ENCODE peak calls at places on chromosomes 5 and 9, in nine cellular contexts. V, Z, G, Q, E, X, B, I and L are unnamed samples. For H3K4me1, the result is how much of the 10 kb centered on the place peaks cover.

GRCh38 chr9:89026878-89027277 is 35.6 kb downstream of the S1PR3 start:
- DNase-seq in I (no peak), E (no peak), B (peak), Z (no peak), G (no peak), X (no peak), Q (no peak), V (no peak), L (no peak)

GRCh38 chr9:118459832-118460425 is 755.7 kb downstream of the TLR4 start:
- DNase-seq in E (no peak), V (no peak), I (no peak), G (no peak), B (no peak), X (peak), Z (no peak), Q (no peak), L (no peak)

GRCh38 chr5:38715671-38716070 is 130.1 kb upstream of the OSMR start:
- DNase-seq in X (no peak), V (peak), G (no peak), I (no peak), Q (no peak), E (no peak), Z (no peak), B (no peak), L (no peak)

GRCh38 chr9:110687497-110687896 is 18.9 kb downstream of the MUSK start:
- DNase-seq in Q (no peak), I (no peak), B (no peak), X (no peak), G (no peak), Z (no peak), V (no peak), E (no peak), L (no peak)

GRCh38 chr5:72531496-72532190 is 24.4 kb upstream of the ZNF366 start:
- DNase-seq in X (no peak), Q (peak), G (no peak), B (no peak), E (no peak), I (no peak), V (no peak), Z (no peak), L (no peak)

GRCh38 chr5:73908440-73908839 is 282.4 kb downstream of the ARHGEF28 start:
- DNase-seq in X (no peak), Q (no peak), B (peak), I (no peak), G (no peak), E (no peak), Z (peak), V (no peak), L (no peak)

GRCh38 chr5:10663531-10664183 is 97.4 kb downstream of the DAP start:
- DNase-seq in I (peak), E (no peak), Z (no peak), B (peak), G (no peak), Q (peak), V (peak), X (peak), L (no peak)

GRCh38 chr9:70479880-70480291 is 65.4 kb upstream of the KLF9 start:
- DNase-seq in X (no peak), V (peak), I (peak), G (no peak), E (no peak), Q (peak), Z (no peak), B (peak), L (peak)

GRCh38 chr9:87516222-87516930 is 18.7 kb downstream of the DAPK1 start:
- DNase-seq in B (peak), Z (peak), V (no peak), E (no peak), Q (peak), G (no peak), X (peak), I (peak), L (peak)

GRCh38 chr9:69131682-69132081 is 42.4 kb upstream of the TJP2 start:
- DNase-seq in V (peak), Q (peak), E (no peak), X (peak), I (peak), G (no peak), Z (no peak), B (peak), L (no peak)

GRCh38 chr9:27572566-27572917 is 739 bp downstream of the C9orf72 start:
- DNase-seq in V (no peak), I (no peak), B (peak), Z (peak), X (peak), E (no peak), Q (peak), G (no peak), L (no peak)

GRCh38 chr9:89781838-89782237 is 177.0 kb downstream of the GADD45G start:
- DNase-seq in V (no peak), Q (no peak), I (no peak), B (no peak), Z (no peak), X (no peak), E (no peak), G (no peak), L (no peak)

GRCh38 chr5:172795401-172795977 is 24.5 kb upstream of the DUSP1 start:
- DNase-seq in B (peak), Q (peak), V (peak), E (no peak), G (peak), Z (no peak), I (peak), X (peak), L (peak)

GRCh38 chr9:13786131-13786530 is 506.6 kb upstream of the MPDZ start:
- DNase-seq in E (no peak), V (peak), Z (no peak), G (no peak), I (no peak), B (peak), Q (peak), X (peak), L (peak)

GRCh38 chr5:71957431-71957934 is 149.8 kb upstream of the MAP1B start:
- DNase-seq in I (peak), G (no peak), X (no peak), V (no peak), Q (no peak), E (no peak), Z (no peak), B (no peak), L (no peak)

GRCh38 chr9:124809211-124809610 is 32.3 kb downstream of the OLFML2A start:
- DNase-seq in X (no peak), G (no peak), Q (no peak), B (no peak), V (no peak), Z (no peak), I (no peak), E (no peak), L (no peak)

GRCh38 chr5:56100429-56101176 is 105.8 kb upstream of the IL6ST start:
- DNase-seq in B (no peak), G (no peak), V (no peak), E (no peak), Z (no peak), X (no peak), Q (no peak), I (no peak), L (no peak)

GRCh38 chr5:178386532-178386931 is 153.9 kb upstream of the PHYKPL start:
- DNase-seq in I (no peak), Q (no peak), V (no peak), Z (no peak), E (no peak), X (no peak), G (peak), B (no peak), L (no peak)

GRCh38 chr5:68730220-68731010 is 363.4 kb upstream of the SLC30A5 start:
- DNase-seq in Z (peak), I (peak), B (peak), G (no peak), E (no peak), Q (peak), X (peak), V (peak), L (peak)

GRCh38 chr5:102222772-102223171 is 73.3 kb downstream of the SLCO4C1 start:
- DNase-seq in X (no peak), G (no peak), V (no peak), I (peak), B (no peak), E (no peak), Z (no peak), Q (no peak), L (no peak)

GRCh38 chr9:109282302-109282701 is 38.6 kb downstream of the EPB41L4B start:
- DNase-seq in V (no peak), I (no peak), B (no peak), G (no peak), Q (no peak), X (no peak), Z (no peak), E (no peak), L (no peak)

GRCh38 chr5:169970334-169970733 is 10.0 kb downstream of the INSYN2B start:
- DNase-seq in V (no peak), Q (no peak), B (no peak), I (no peak), X (no peak), G (no peak), E (no peak), Z (no peak), L (no peak)

GRCh38 chr9:97938081-97938644 is at the start of gene HEMGN:
- DNase-seq in Q (no peak), Z (no peak), B (no peak), I (no peak), E (no peak), G (no peak), X (no peak), V (no peak), L (no peak)

GRCh38 chr5:122101636-122102285 is 23.7 kb upstream of the LOX start:
- DNase-seq in Z (peak), E (no peak), Q (peak), B (peak), X (no peak), V (peak), G (no peak), I (peak), L (no peak)

GRCh38 chr9:76313771-76314170 is 80.5 kb downstream of the RFK start:
- DNase-seq in V (no peak), E (no peak), B (no peak), Q (no peak), I (no peak), X (no peak), G (no peak), Z (no peak), L (no peak)

GRCh38 chr5:143399616-143400540 is 3.6 kb downstream of the NR3C1 start:
- DNase-seq in I (no peak), B (no peak), X (no peak), G (no peak), Q (peak), V (no peak), Z (no peak), E (no peak), L (no peak)

GRCh38 chr5:175892401-175892800 is 21.0 kb downstream of the CPLX2 start:
- DNase-seq in X (no peak), Z (no peak), E (no peak), I (no peak), Q (no peak), V (no peak), G (no peak), B (no peak), L (no peak)

GRCh38 chr5:154652746-154653417 is 102.3 kb upstream of the LARP1 start:
- DNase-seq in V (no peak), I (peak), Z (peak), X (no peak), Q (no peak), B (peak), G (no peak), E (no peak), L (no peak)

GRCh38 chr9:79353856-79354520 is 217.8 kb upstream of the TLE4 start:
- DNase-seq in V (peak), X (no peak), Q (peak), B (peak), E (no peak), Z (no peak), G (no peak), I (no peak), L (no peak)

GRCh38 chr9:134690301-134690751 is 48.7 kb downstream of the COL5A1 start:
- DNase-seq in I (no peak), Z (no peak), B (no peak), G (peak), V (no peak), E (no peak), Q (no peak), X (no peak), L (no peak)

GRCh38 chr9:1217076-1217475 is 166.9 kb downstream of the DMRT2 start:
- DNase-seq in Q (no peak), B (peak), X (no peak), I (no peak), Z (no peak), V (no peak), E (no peak), G (no peak), L (no peak)

GRCh38 chr5:52776116-52776515 is 11.6 kb upstream of the ITGA1 start:
- DNase-seq in X (no peak), E (no peak), Q (no peak), B (no peak), I (no peak), V (no peak), G (no peak), Z (no peak), L (no peak)

GRCh38 chr9:121271368-121272351 is 3.7 kb downstream of the GSN start:
- DNase-seq in Q (peak), Z (no peak), I (peak), V (peak), B (peak), X (peak), G (no peak), E (no peak), L (peak)

GRCh38 chr9:137514691-137515337 is 35.4 kb downstream of the PNPLA7 start:
- DNase-seq in X (no peak), G (peak), I (no peak), Q (no peak), E (no peak), Z (no peak), B (no peak), V (no peak), L (no peak)

GRCh38 chr5:67526793-67527192 is 330.2 kb upstream of the CD180 start:
- DNase-seq in E (no peak), G (no peak), B (no peak), Z (no peak), X (no peak), I (no peak), V (no peak), Q (no peak), L (no peak)

GRCh38 chr5:157328277-157328912 is 62.5 kb downstream of the CYFIP2 start:
- DNase-seq in Z (peak), G (no peak), Q (peak), B (peak), I (peak), X (peak), E (no peak), V (peak), L (peak)
- H3K4me3 ChIP-seq in Z (peak), G (no peak), Q (no peak), B (no peak), I (no peak), X (no peak), E (no peak), V (peak), L (peak)

GRCh38 chr5:141841376-141841775 is 36.8 kb downstream of the PCDH1 start:
- DNase-seq in E (no peak), B (no peak), Z (no peak), V (no peak), Q (no peak), I (no peak), X (no peak), G (peak), L (no peak)

GRCh38 chr5:141839015-141839513 is 39.1 kb downstream of the PCDH1 start:
- DNase-seq in X (peak), G (peak), E (no peak), I (no peak), Z (peak), B (no peak), V (no peak), Q (no peak), L (no peak)

GRCh38 chr5:141840826-141841360 is 37.3 kb downstream of the PCDH1 start:
- DNase-seq in Z (no peak), E (no peak), Q (no peak), B (no peak), X (no peak), I (no peak), V (no peak), G (no peak), L (no peak)

GRCh38 chr5:141841781-141842180 is 36.4 kb downstream of the PCDH1 start:
- DNase-seq in G (peak), V (no peak), I (no peak), Z (no peak), Q (no peak), X (no peak), B (no peak), E (no peak), L (no peak)

GRCh38 chr5:141840295-141840812 is 37.9 kb downstream of the PCDH1 start:
- DNase-seq in B (no peak), V (no peak), G (no peak), E (no peak), Q (no peak), Z (no peak), I (no peak), X (no peak), L (no peak)
- H3K4me1 ChIP-seq in B (under half), V (under half), G (half or more), E (under half), Q (under half), Z (under half), I (under half), X (half or more), L (under half)

GRCh38 chr5:125412051-125412560 is 665.7 kb upstream of the ZNF608 start:
- DNase-seq in B (peak), X (no peak), Z (peak), G (no peak), E (no peak), Q (peak), V (no peak), I (peak), L (peak)
- H3K4me3 ChIP-seq in B (no peak), X (no peak), Z (no peak), G (no peak), E (no peak), Q (peak), V (no peak), I (no peak), L (no peak)

GRCh38 chr9:34662544-34663295 is at the start of gene CCL27:
- DNase-seq in V (no peak), E (no peak), X (no peak), Z (no peak), I (peak), Q (no peak), B (no peak), G (no peak), L (no peak)
- H3K4me1 ChIP-seq in V (under half), E (under half), X (under half), Z (under half), I (under half), Q (under half), B (under half), G (under half), L (under half)

GRCh38 chr5:140632366-140633080 is 452 bp downstream of the CD14 start:
- DNase-seq in I (no peak), B (peak), E (no peak), X (peak), G (peak), Z (peak), Q (peak), V (peak), L (no peak)

GRCh38 chr5:140633081-140633471 is at the start of gene CD14:
- DNase-seq in Z (peak), X (peak), V (no peak), Q (peak), B (peak), E (no peak), G (no peak), I (no peak), L (peak)

GRCh38 chr5:140631831-140632365 is 1.1 kb downstream of the CD14 start:
- DNase-seq in G (peak), I (no peak), Z (no peak), Q (no peak), B (no peak), V (no peak), E (no peak), X (no peak), L (no peak)

GRCh38 chr5:140635291-140636257 is 2.6 kb upstream of the CD14 start:
- DNase-seq in Z (no peak), B (no peak), Q (no peak), X (no peak), E (no peak), V (no peak), G (no peak), I (no peak), L (no peak)

GRCh38 chr5:140634103-140634502 is 1.1 kb upstream of the CD14 start:
- DNase-seq in B (no peak), Q (no peak), E (no peak), X (no peak), Z (no peak), V (no peak), I (no peak), G (no peak), L (no peak)
- H3K4me3 ChIP-seq in B (no peak), Q (no peak), E (no peak), X (no peak), Z (no peak), V (no peak), I (no peak), G (no peak), L (no peak)

DNA sequence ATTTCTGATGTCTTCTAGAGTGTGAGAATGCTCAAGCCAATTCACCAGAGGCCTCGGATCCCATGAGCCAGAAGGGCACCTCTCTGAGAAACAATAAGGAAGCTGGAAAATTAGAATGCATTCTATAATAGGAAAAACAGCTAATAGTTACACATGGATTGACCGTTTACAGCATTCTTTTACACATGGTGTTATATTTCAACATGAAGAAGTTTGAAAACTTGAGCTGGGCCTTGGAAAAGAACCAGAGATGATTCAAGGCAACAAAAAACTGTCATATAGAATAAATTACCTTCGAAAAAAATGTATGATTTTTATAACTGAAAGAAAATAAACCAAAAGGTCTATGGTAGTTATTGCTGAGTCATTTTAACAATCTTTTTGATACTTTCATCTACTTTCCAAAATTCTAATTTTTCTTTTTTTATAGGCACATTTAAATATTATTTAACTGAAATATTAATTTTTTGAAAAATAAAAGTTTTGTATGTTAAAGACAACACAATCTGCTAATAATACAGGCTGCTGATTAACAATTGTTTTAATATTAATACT is 6.2 kb downstream of the SH3TC2 start:
- DNase-seq in V (peak), E (no peak), Z (no peak), B (no peak), I (no peak), Q (peak), G (no peak), X (no peak), L (no peak)
- H3K4me1 ChIP-seq in V (under half), E (under half), Z (under half), B (under half), I (under half), Q (under half), G (under half), X (under half), L (under half)